ENCODE peak calls at places on chromosomes 5 and 9, in five cellular contexts. One of them, this sample, is unnamed.

GRCh38 chr9:90024419-90024818 is 419.6 kb downstream of the GADD45G start:
- DNase-seq in COR-L47: no peak
- DNase-seq in CD4-positive, alpha-beta memory T cell: no peak
- DNase-seq in neuronal stem cell: no peak
- DNase-seq in T-helper 2 cell: no peak
- DNase-seq in this sample: no peak

GRCh38 chr5:108430931-108431608 is 49.2 kb upstream of the FBXL17 start:
- DNase-seq in neuronal stem cell: no peak
- DNase-seq in T-helper 2 cell: no peak
- DNase-seq in COR-L47: no peak
- DNase-seq in CD4-positive, alpha-beta memory T cell: no peak
- DNase-seq in this sample: no peak

GRCh38 chr9:93473411-93473810 is 20.0 kb upstream of the FAM120AOS start:
- DNase-seq in CD4-positive, alpha-beta memory T cell: no peak
- DNase-seq in T-helper 2 cell: no peak
- DNase-seq in COR-L47: no peak
- DNase-seq in neuronal stem cell: no peak
- DNase-seq in this sample: no peak

GRCh38 chr5:42887094-42887493 is 75.4 kb upstream of the SELENOP start:
- DNase-seq in T-helper 2 cell: no peak
- DNase-seq in neuronal stem cell: no peak
- DNase-seq in COR-L47: peak; percentile 28
- DNase-seq in CD4-positive, alpha-beta memory T cell: no peak
- DNase-seq in this sample: no peak

GRCh38 chr9:127897194-127897692 is 2.2 kb downstream of the ST6GALNAC6 start:
- DNase-seq in neuronal stem cell: peak; percentile 82
- DNase-seq in COR-L47: no peak
- DNase-seq in CD4-positive, alpha-beta memory T cell: no peak
- DNase-seq in T-helper 2 cell: no peak
- DNase-seq in this sample: peak; percentile 97

GRCh38 chr5:171431251-171431777 is 11.9 kb downstream of the FGF18 start:
- DNase-seq in T-helper 2 cell: no peak
- DNase-seq in neuronal stem cell: no peak
- DNase-seq in COR-L47: no peak
- DNase-seq in CD4-positive, alpha-beta memory T cell: no peak
- DNase-seq in this sample: no peak

GRCh38 chr5:81151546-81151945 is 81.6 kb upstream of the CKMT2 start:
- DNase-seq in COR-L47: no peak
- DNase-seq in CD4-positive, alpha-beta memory T cell: no peak
- DNase-seq in neuronal stem cell: no peak
- DNase-seq in T-helper 2 cell: no peak
- DNase-seq in this sample: no peak

GRCh38 chr9:129006328-129007034 is 21.6 kb downstream of the SH3GLB2 start:
- DNase-seq in COR-L47: peak; percentile 57
- DNase-seq in neuronal stem cell: peak; percentile 52
- DNase-seq in T-helper 2 cell: peak; percentile 59
- DNase-seq in CD4-positive, alpha-beta memory T cell: peak; percentile 40
- DNase-seq in this sample: peak; percentile 72

GRCh38 chr5:122458278-122458872 is 146.3 kb downstream of the SNCAIP start:
- DNase-seq in neuronal stem cell: no peak
- DNase-seq in T-helper 2 cell: no peak
- DNase-seq in CD4-positive, alpha-beta memory T cell: no peak
- DNase-seq in COR-L47: peak; percentile 8
- DNase-seq in this sample: no peak

GRCh38 chr9:19161257-19162025 is 34.1 kb upstream of the PLIN2 start:
- DNase-seq in CD4-positive, alpha-beta memory T cell: peak; percentile 58
- DNase-seq in T-helper 2 cell: peak; percentile 98
- DNase-seq in neuronal stem cell: no peak
- DNase-seq in COR-L47: no peak
- DNase-seq in this sample: no peak